ENCODE peak calls at places on chromosomes 7 and 10, in five cellular contexts. T is activated CD8-positive, alpha-beta memory T cell treated with anti-CD3 and anti-CD28 coated beads for 1 hour; F is HT-29; B is stimulated activated CD8-positive, alpha-beta memory T cell treated with anti-CD3 and anti-CD28 coated beads, Interleukin-7, amount 100 ng/mL, for 1 hour; A is ACHN. W is an unnamed sample.

GRCh38 chr10:119726291-119727261 is 726 bp downstream of the INPP5F start:
- DNase-seq in F (peak), T (no peak), A (peak), B (no peak), W (peak)

GRCh38 chr10:72540193-72540807 is 85.6 kb downstream of the MICU1 start:
- DNase-seq in T (no peak), B (no peak), F (no peak), A (no peak), W (no peak)

GRCh38 chr7:141695803-141696289 is 6.1 kb downstream of the DENND11 start:
- DNase-seq in A (peak), T (no peak), B (no peak), F (peak), W (no peak)

GRCh38 chr10:121087129-121087528 is 236.0 kb downstream of the WDR11 start:
- DNase-seq in F (no peak), B (no peak), A (no peak), T (no peak), W (no peak)

GRCh38 chr7:63925262-63925625 is 73.4 kb upstream of the ZNF722 start:
- DNase-seq in B (no peak), F (no peak), A (no peak), T (no peak), W (no peak)

GRCh38 chr10:30671011-30671616 is 41.6 kb upstream of the LYZL2 start:
- DNase-seq in F (peak), A (peak), T (no peak), B (no peak), W (peak)

GRCh38 chr7:81260152-81260551 is 341.3 kb upstream of the SEMA3C start:
- DNase-seq in B (no peak), A (peak), F (no peak), T (no peak), W (no peak)

GRCh38 chr10:93061594-93062498 is 1.2 kb downstream of the CYP26C1 start:
- DNase-seq in A (no peak), F (no peak), T (no peak), B (no peak), W (no peak)

GRCh38 chr10:79286318-79286951 is 60.8 kb upstream of the PPIF start:
- DNase-seq in B (peak), A (no peak), F (no peak), T (peak), W (no peak)

GRCh38 chr10:86523348-86523747 is 1.8 kb upstream of the WAPL start:
- DNase-seq in T (no peak), B (no peak), A (no peak), F (peak), W (no peak)

GRCh38 chr10:78577673-78578072 is 491.1 kb upstream of the ZMIZ1 start:
- DNase-seq in F (peak), T (no peak), B (no peak), A (no peak), W (no peak)

GRCh38 chr7:43825391-43825808 is 43.9 kb downstream of the MRPS24 start:
- DNase-seq in T (no peak), A (no peak), B (no peak), F (no peak), W (no peak)

GRCh38 chr7:141490474-141490873 is 60.7 kb upstream of the AGK start:
- DNase-seq in A (no peak), T (no peak), B (no peak), F (no peak), W (no peak)

GRCh38 chr10:74081192-74081803 is 69.3 kb downstream of the AP3M1 start:
- DNase-seq in A (peak), T (no peak), F (peak), B (no peak), W (no peak)

GRCh38 chr7:66296-66695 is 126.1 kb upstream of the FAM20C start:
- DNase-seq in A (no peak), T (no peak), B (no peak), F (no peak), W (no peak)

GRCh38 chr10:85513450-85513849 is 853.1 kb downstream of the GRID1 start:
- DNase-seq in T (no peak), B (no peak), A (no peak), F (no peak), W (no peak)

W was measured in progenitor cell of endocrine pancreas.